ENCODE peak calls at places on chromosome 7, in five cellular contexts. One of them, this sample, is unnamed.

GRCh38 chr7:770336-770735 is 43.3 kb upstream of the PRKAR1B start:
- DNase-seq in thyroid gland: no peak
- DNase-seq in kidney epithelial cell: no peak
- DNase-seq in spleen: no peak
- DNase-seq in HFF-Myc: no peak
- DNase-seq in this sample: no peak

GRCh38 chr7:83267141-83267631 is 104.5 kb upstream of the PCLO start:
- DNase-seq in HFF-Myc: no peak
- DNase-seq in spleen: no peak
- DNase-seq in thyroid gland: no peak
- DNase-seq in kidney epithelial cell: peak
- DNase-seq in this sample: no peak

GRCh38 chr7:108839091-108839490 is 269.4 kb downstream of the DNAJB9 start:
- DNase-seq in spleen: no peak
- DNase-seq in kidney epithelial cell: no peak
- DNase-seq in HFF-Myc: peak
- DNase-seq in thyroid gland: no peak
- DNase-seq in this sample: peak

GRCh38 chr7:67937717-67938191 is 941.1 kb downstream of the TYW1 start:
- DNase-seq in spleen: no peak
- DNase-seq in kidney epithelial cell: peak
- DNase-seq in thyroid gland: peak
- DNase-seq in HFF-Myc: no peak
- DNase-seq in this sample: peak

GRCh38 chr7:40643664-40644063 is 508.9 kb downstream of the SUGCT start:
- DNase-seq in HFF-Myc: no peak
- DNase-seq in thyroid gland: no peak
- DNase-seq in spleen: no peak
- DNase-seq in kidney epithelial cell: no peak
- DNase-seq in this sample: no peak

GRCh38 chr7:37730489-37730888 is 46.9 kb downstream of the GPR141 start:
- DNase-seq in kidney epithelial cell: no peak
- DNase-seq in HFF-Myc: no peak
- DNase-seq in spleen: no peak
- DNase-seq in thyroid gland: peak
- DNase-seq in this sample: no peak

GRCh38 chr7:54932818-54933543 is 85.8 kb upstream of the EGFR start:
- DNase-seq in kidney epithelial cell: peak
- DNase-seq in thyroid gland: peak
- DNase-seq in HFF-Myc: no peak
- DNase-seq in spleen: peak
- DNase-seq in this sample: peak

GRCh38 chr7:74240482-74240881 is 13.7 kb downstream of the RFC2 start:
- DNase-seq in HFF-Myc: no peak
- DNase-seq in kidney epithelial cell: no peak
- DNase-seq in thyroid gland: no peak
- DNase-seq in spleen: no peak
- DNase-seq in this sample: no peak

GRCh38 chr7:121313793-121314676 is 14.8 kb upstream of the WNT16 start:
- DNase-seq in HFF-Myc: no peak
- DNase-seq in spleen: no peak
- DNase-seq in kidney epithelial cell: peak
- DNase-seq in thyroid gland: peak
- DNase-seq in this sample: peak

GRCh38 chr7:42645906-42646305 is 266.0 kb downstream of the C7orf25 start:
- DNase-seq in spleen: no peak
- DNase-seq in kidney epithelial cell: no peak
- DNase-seq in HFF-Myc: no peak
- DNase-seq in thyroid gland: no peak
- DNase-seq in this sample: no peak

GRCh38 chr7:42642699-42643098 is 269.2 kb downstream of the C7orf25 start:
- DNase-seq in spleen: no peak
- DNase-seq in thyroid gland: no peak
- DNase-seq in HFF-Myc: no peak
- DNase-seq in kidney epithelial cell: no peak
- DNase-seq in this sample: no peak

GRCh38 chr7:42639930-42640329 is 271.9 kb downstream of the C7orf25 start:
- DNase-seq in spleen: no peak
- DNase-seq in thyroid gland: no peak
- DNase-seq in HFF-Myc: no peak
- DNase-seq in kidney epithelial cell: no peak
- DNase-seq in this sample: no peak
- TF ChIP-seq CTCF in spleen: no peak
- TF ChIP-seq CTCF in thyroid gland: peak
- TF ChIP-seq CTCF in HFF-Myc: peak
- TF ChIP-seq CTCF in kidney epithelial cell: no peak
- TF ChIP-seq CTCF in this sample: no peak

GRCh38 chr7:4709187-4709586 is 27.1 kb downstream of the FOXK1 start:
- DNase-seq in spleen: no peak
- DNase-seq in thyroid gland: no peak
- DNase-seq in HFF-Myc: no peak
- DNase-seq in kidney epithelial cell: no peak
- DNase-seq in this sample: no peak

GRCh38 chr7:4707980-4708411 is 25.9 kb downstream of the FOXK1 start:
- DNase-seq in thyroid gland: no peak
- DNase-seq in spleen: no peak
- DNase-seq in kidney epithelial cell: no peak
- DNase-seq in HFF-Myc: no peak
- DNase-seq in this sample: no peak

GRCh38 chr7:4707134-4707651 is 25.1 kb downstream of the FOXK1 start:
- DNase-seq in thyroid gland: no peak
- DNase-seq in HFF-Myc: no peak
- DNase-seq in kidney epithelial cell: no peak
- DNase-seq in spleen: no peak
- DNase-seq in this sample: no peak

GRCh38 chr7:4703532-4703931 is 21.4 kb downstream of the FOXK1 start:
- DNase-seq in kidney epithelial cell: no peak
- DNase-seq in HFF-Myc: no peak
- DNase-seq in spleen: no peak
- DNase-seq in thyroid gland: no peak
- DNase-seq in this sample: no peak

DNA sequence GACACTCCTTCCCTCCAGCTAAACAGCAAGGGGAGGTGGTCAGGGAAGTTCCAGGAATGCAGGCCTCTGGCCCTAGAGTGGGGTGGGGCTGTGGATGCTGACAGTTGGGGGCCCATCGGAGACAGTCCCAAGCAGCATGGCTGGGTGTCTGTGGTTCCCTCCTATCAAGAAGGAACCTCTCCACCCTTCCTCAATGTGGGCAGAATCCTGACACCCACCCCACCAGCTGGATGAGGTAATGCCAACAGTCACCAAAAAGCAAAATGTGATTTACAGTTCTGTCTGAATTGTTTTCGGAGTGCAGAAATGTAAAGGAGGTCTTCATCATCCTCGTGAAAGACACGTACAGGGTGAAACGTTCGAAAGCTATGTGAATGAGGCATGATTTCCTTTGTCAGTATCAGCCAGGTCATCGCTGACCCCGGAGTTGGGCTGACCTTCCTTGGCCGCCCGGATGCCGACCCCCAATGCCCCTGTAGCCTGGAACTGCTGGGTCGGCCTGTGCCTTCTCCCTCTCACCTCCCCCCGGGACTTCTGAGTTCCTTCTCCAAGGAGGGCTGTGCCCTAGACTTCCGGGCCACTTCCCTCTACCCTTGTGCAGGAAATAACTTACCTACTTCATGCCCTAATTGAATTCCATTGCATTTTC is 24.4 kb downstream of the FOXK1 start:
- DNase-seq in spleen: no peak
- DNase-seq in kidney epithelial cell: no peak
- DNase-seq in HFF-Myc: no peak
- DNase-seq in thyroid gland: no peak
- DNase-seq in this sample: no peak
- H3K4me3 ChIP-seq in spleen: peak
- H3K4me3 ChIP-seq in kidney epithelial cell: no peak
- H3K4me3 ChIP-seq in HFF-Myc: no peak
- H3K4me3 ChIP-seq in thyroid gland: no peak
- H3K4me3 ChIP-seq in this sample: no peak

GRCh38 chr7:70588610-70589009 is 543.3 kb upstream of the GALNT17 start:
- DNase-seq in HFF-Myc: no peak
- DNase-seq in spleen: no peak
- DNase-seq in thyroid gland: no peak
- DNase-seq in kidney epithelial cell: no peak
- DNase-seq in this sample: no peak
- TF ChIP-seq CTCF in HFF-Myc: no peak
- TF ChIP-seq CTCF in spleen: no peak
- TF ChIP-seq CTCF in thyroid gland: no peak
- TF ChIP-seq CTCF in kidney epithelial cell: no peak
- TF ChIP-seq CTCF in this sample: peak

GRCh38 chr7:94367940-94368339 is 26.8 kb upstream of the COL1A2 start:
- DNase-seq in thyroid gland: peak
- DNase-seq in kidney epithelial cell: no peak
- DNase-seq in HFF-Myc: no peak
- DNase-seq in spleen: no peak
- DNase-seq in this sample: peak
- H3K4me3 ChIP-seq in thyroid gland: peak
- H3K4me3 ChIP-seq in kidney epithelial cell: no peak
- H3K4me3 ChIP-seq in HFF-Myc: no peak
- H3K4me3 ChIP-seq in spleen: no peak
- H3K4me3 ChIP-seq in this sample: no peak

GRCh38 chr7:142030294-142030693 is 34.6 kb downstream of the MGAM start:
- DNase-seq in HFF-Myc: no peak
- DNase-seq in spleen: no peak
- DNase-seq in thyroid gland: no peak
- DNase-seq in kidney epithelial cell: no peak
- DNase-seq in this sample: no peak
- TF ChIP-seq CTCF in HFF-Myc: no peak
- TF ChIP-seq CTCF in spleen: peak
- TF ChIP-seq CTCF in thyroid gland: no peak
- TF ChIP-seq CTCF in kidney epithelial cell: no peak
- TF ChIP-seq CTCF in this sample: no peak

DNA sequence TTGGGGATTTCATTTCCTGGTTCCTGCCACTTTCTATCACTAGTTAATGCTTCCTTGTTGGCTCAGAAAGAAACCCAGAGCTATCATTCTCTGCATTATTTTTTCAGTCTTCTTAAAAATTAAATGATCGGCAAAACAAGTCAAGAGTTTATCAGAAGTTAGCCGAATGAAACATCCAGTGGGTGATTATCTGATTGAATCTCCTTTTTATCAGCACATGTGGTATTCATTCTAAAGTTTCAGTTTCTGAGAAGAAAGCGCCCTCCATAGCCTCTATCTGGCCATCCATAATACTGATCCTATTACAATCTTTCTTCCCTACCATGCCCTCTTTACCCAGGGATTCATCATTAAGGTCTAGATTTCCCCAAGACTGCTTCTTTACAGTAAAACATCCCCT is 71.8 kb downstream of the OSBPL3 start:
- DNase-seq in thyroid gland: no peak
- DNase-seq in spleen: no peak
- DNase-seq in kidney epithelial cell: no peak
- DNase-seq in HFF-Myc: no peak
- DNase-seq in this sample: no peak
- H3K4me3 ChIP-seq in thyroid gland: no peak
- H3K4me3 ChIP-seq in spleen: peak
- H3K4me3 ChIP-seq in kidney epithelial cell: no peak
- H3K4me3 ChIP-seq in HFF-Myc: no peak
- H3K4me3 ChIP-seq in this sample: no peak

This sample was measured in astrocyte of the cerebellum.